ENCODE peak calls at places on chromosomes 13 and 19, in six cellular contexts. P is progenitor cell of endocrine pancreas, L is cardiac muscle cell, S is AG09309, N is omental fat pad, D is thoracic aorta. K is an unnamed sample.

GRCh38 chr19:5557691-5558090 is 10.1 kb downstream of the TINCR start:
- DNase-seq in P (no peak), L (no peak), S (no peak), N (no peak), D (no peak), K (no peak)

GRCh38 chr13:50549221-50549942 is 294.1 kb downstream of the DLEU7 start:
- DNase-seq in P (no peak), L (no peak), S (no peak), N (no peak), D (no peak), K (no peak)

GRCh38 chr19:49019242-49019932 is 2.5 kb upstream of the LHB start:
- DNase-seq in P (no peak), L (peak), S (no peak), N (peak), D (no peak), K (peak)

GRCh38 chr13:73187106-73187505 is 128.3 kb downstream of the KLF5 start:
- DNase-seq in P (no peak), L (no peak), S (no peak), N (no peak), D (no peak), K (no peak)

GRCh38 chr19:29529646-29530548 is 4.1 kb downstream of the VSTM2B start:
- DNase-seq in P (no peak), L (peak), S (no peak), N (no peak), D (no peak), K (no peak)

GRCh38 chr13:97852181-97852874 is 101.1 kb upstream of the IPO5 start:
- DNase-seq in P (no peak), L (no peak), S (no peak), N (no peak), D (no peak), K (no peak)

GRCh38 chr13:84433024-84433423 is 550.8 kb upstream of the SLITRK1 start:
- DNase-seq in P (no peak), L (no peak), S (no peak), N (no peak), D (no peak), K (no peak)

GRCh38 chr13:31970237-31970930 is 61.2 kb upstream of the FRY start:
- DNase-seq in P (no peak), L (no peak), S (peak), N (no peak), D (no peak), K (no peak)

DNA sequence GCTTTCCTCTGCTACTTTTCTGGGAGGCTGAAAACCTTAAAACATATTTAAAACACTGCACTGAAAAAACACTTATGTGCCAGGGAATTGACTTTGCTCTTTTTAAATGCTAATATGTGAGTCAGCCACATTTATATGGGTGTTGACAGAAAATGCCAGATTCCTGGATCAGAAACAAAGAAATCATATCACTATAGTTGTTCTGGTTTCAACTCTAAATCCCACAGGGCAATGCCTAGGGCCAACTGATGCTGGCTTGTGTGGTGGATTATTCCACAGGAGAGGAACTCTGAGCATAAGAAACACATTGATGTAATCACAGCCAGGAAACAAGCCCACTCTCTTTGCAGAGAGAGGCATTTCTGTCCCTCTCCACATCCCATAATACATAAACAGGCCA is 1439.0 kb upstream of the SPRY2 start:
- DNase-seq in P (no peak), L (no peak), S (no peak), N (no peak), D (no peak), K (no peak)
- TF ChIP-seq CTCF in P (no peak), L (no peak), S (no peak), N (no peak), D (no peak), K (no peak)

DNA sequence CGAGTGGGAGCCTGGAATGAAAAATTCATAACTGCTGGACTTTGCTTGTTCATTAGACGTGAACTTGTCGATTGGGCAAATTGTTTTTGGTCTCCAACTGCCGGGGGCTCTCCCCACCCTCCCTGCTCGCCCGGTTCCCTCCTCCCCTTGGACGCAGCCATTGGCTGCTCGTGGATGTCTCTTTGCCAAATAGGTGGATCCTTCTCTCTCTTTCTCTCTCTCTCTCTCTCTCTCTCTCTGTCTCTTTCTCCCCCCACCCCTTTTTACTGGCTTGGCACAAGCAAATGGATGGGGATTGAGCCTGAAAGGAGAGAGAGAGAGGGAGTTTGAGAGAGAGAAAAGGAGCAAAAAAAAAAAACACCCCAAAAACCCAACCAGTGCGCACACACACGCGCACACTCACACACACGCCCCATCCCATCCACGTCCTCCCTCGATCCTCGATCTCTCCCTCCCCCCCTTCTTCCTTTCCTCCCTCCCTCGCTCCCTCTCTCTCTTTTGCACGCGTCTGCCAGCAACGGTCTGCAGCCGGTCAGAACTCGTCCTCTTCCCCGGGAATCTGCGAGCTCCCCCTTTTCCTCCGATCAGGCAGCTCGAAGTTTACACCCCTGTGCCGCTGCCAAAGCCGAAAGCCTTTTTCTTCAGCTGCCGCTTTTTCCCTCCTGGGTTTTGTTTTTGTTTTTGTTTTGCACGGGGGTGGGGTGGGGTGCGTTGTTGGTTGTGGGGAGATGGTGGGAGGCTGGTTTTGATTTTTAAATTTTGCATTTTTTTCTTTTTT is 27.8 kb downstream of the NFIX start:
- DNase-seq in P (no peak), L (no peak), S (peak), N (no peak), D (no peak), K (peak)
- TF ChIP-seq CTCF in P (no peak), L (no peak), S (no peak), N (no peak), D (no peak), K (no peak)

DNA sequence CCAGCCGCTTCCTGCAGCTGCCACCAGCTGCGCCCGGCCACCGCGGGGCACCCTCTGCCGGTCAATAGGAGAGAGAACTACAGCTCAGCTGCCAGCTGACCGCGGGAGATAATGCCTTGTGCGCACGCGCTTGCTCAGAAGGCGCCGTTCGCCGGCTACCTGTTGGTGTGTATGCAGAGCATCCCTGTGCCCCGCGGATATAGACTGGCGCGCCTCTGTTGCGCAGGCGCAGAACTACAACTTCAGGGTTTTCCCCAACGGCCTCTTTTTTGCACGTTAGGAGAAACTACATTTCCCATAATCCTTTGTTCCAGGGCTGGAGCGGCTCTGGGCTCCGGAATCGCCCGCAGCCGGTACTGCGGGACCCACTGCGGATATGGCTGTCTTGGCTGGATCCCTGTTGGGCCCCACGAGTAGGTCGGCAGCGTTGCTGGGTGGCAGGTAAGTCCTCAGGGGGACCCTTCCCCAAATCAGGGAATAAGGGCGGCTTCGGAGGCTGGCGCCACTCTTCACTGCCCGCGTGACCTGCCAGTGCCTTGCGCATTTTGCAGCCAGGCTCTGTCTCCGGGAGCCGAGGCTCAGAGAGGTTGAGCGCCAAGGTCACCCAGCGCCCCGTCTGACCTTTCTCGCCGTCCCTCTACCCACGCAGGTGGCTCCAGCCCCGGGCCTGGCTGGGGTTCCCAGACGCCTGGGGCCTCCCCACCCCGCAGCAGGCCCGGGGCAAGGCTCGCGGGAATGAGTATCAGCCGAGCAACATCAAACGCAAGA is at the start of gene MRPL34:
- DNase-seq in P (peak), L (peak), S (peak), N (peak), D (peak), K (peak)
- TF ChIP-seq CTCF in P (peak), L (peak), S (peak), N (no peak), D (peak), K (peak)

GRCh38 chr19:16033721-16034120 is 42.6 kb upstream of the TPM4 start:
- DNase-seq in P (no peak), L (no peak), S (no peak), N (no peak), D (no peak), K (no peak)

GRCh38 chr19:16033136-16033530 is 43.2 kb upstream of the TPM4 start:
- DNase-seq in P (no peak), L (no peak), S (no peak), N (no peak), D (no peak), K (no peak)

GRCh38 chr19:16032509-16033135 is 43.7 kb upstream of the TPM4 start:
- DNase-seq in P (no peak), L (no peak), S (no peak), N (no peak), D (no peak), K (no peak)

GRCh38 chr19:16034958-16035560 is 41.2 kb upstream of the TPM4 start:
- DNase-seq in P (no peak), L (no peak), S (no peak), N (no peak), D (no peak), K (no peak)

GRCh38 chr19:16034180-16034579 is 42.1 kb upstream of the TPM4 start:
- DNase-seq in P (no peak), L (no peak), S (no peak), N (no peak), D (no peak), K (no peak)
- TF ChIP-seq CTCF in P (no peak), L (no peak), S (no peak), N (no peak), D (no peak), K (no peak)

GRCh38 chr13:112346173-112346898 is 29.8 kb upstream of the SPACA7 start:
- DNase-seq in P (no peak), L (peak), S (no peak), N (no peak), D (no peak), K (no peak)
- TF ChIP-seq CTCF in P (no peak), L (no peak), S (no peak), N (no peak), D (no peak), K (no peak)

K was measured in mucosa of descending colon.